ENCODE peak calls at places on chromosomes 13 and 19, in ten cellular contexts. L is mammary epithelial cell; X is NCI-H1417; N is GM04504; W is BE2C; D is iPS DF 6.9; H is endothelial cell; R is tibial artery; Q is activated effector memory CD4-positive, alpha-beta T cell treated with Interleukin-2 at 50 U/mL for 16 hours; T is AG09309. I is an unnamed sample.

GRCh38 chr19:49333426-49334288 is 1.5 kb upstream of the CD37 start:
- DNase-seq in L (no peak), X (no peak), N (no peak), W (no peak), D (no peak), H (no peak), R (peak), Q (peak), T (no peak), I (no peak)

GRCh38 chr13:35978607-35979316 is 152.4 kb downstream of the DCLK1 start:
- DNase-seq in L (peak), X (peak), N (peak), W (no peak), D (no peak), H (peak), R (no peak), Q (no peak), T (peak), I (peak)

GRCh38 chr19:1825909-1826556 is 14.0 kb upstream of the ATP8B3 start:
- DNase-seq in L (peak), X (peak), N (no peak), W (peak), D (peak), H (peak), R (peak), Q (peak), T (no peak), I (peak)

GRCh38 chr13:23609414-23610186 is 39.4 kb downstream of the TNFRSF19 start:
- DNase-seq in L (no peak), X (no peak), N (no peak), W (no peak), D (no peak), H (no peak), R (no peak), Q (no peak), T (no peak), I (peak)

GRCh38 chr19:29293292-29293691 is 80.3 kb upstream of the UQCRFS1 start:
- DNase-seq in L (no peak), X (no peak), N (no peak), W (no peak), D (no peak), H (no peak), R (peak), Q (no peak), T (no peak), I (no peak)

GRCh38 chr19:11435833-11436313 is 438 bp downstream of the PRKCSH start:
- DNase-seq in L (no peak), X (no peak), N (no peak), W (no peak), D (no peak), H (peak), R (no peak), Q (no peak), T (no peak), I (no peak)

GRCh38 chr13:97944396-97945029 is 9.0 kb upstream of the IPO5 start:
- DNase-seq in L (no peak), X (peak), N (no peak), W (no peak), D (no peak), H (no peak), R (no peak), Q (no peak), T (no peak), I (peak)

GRCh38 chr19:1079566-1080111 is 12.7 kb downstream of the ARHGAP45 start:
- DNase-seq in L (no peak), X (no peak), N (no peak), W (peak), D (no peak), H (no peak), R (no peak), Q (peak), T (no peak), I (no peak)

GRCh38 chr13:102040812-102041211 is 361.0 kb downstream of the FGF14 start:
- DNase-seq in L (no peak), X (peak), N (no peak), W (no peak), D (no peak), H (no peak), R (no peak), Q (no peak), T (no peak), I (peak)

I was measured in NCI-H2171 treated with DMSO at 0.1 percent for 48 hours.